ENCODE peak calls at places on chromosomes 2 and 18, in five cellular contexts. K is lower lobe of right lung, O is cardiac muscle cell, E is pancreas, X is vagina. Y is an unnamed sample.

GRCh38 chr2:69933839-69934613 is 19.1 kb downstream of the MXD1 start:
- DNase-seq in K (no peak), O (peak; percentile 95), E (no peak), X (no peak), Y (no peak)

GRCh38 chr2:224946911-224947310 is 95.4 kb downstream of the DOCK10 start:
- DNase-seq in K (no peak), O (peak; percentile 68), E (no peak), X (no peak), Y (no peak)

GRCh38 chr18:59547691-59548182 is 149.5 kb downstream of the CCBE1 start:
- DNase-seq in K (no peak), O (peak; percentile 93), E (no peak), X (no peak), Y (no peak)

GRCh38 chr18:27749189-27749588 is 427.7 kb downstream of the CDH2 start:
- DNase-seq in K (no peak), O (no peak), E (no peak), X (no peak), Y (no peak)

GRCh38 chr2:26017464-26018183 is 16.3 kb upstream of the RAB10 start:
- DNase-seq in K (no peak), O (no peak), E (no peak), X (no peak), Y (no peak)

GRCh38 chr18:74342416-74343043 is 26.9 kb downstream of the C18orf63 start:
- DNase-seq in K (no peak), O (peak; percentile 86), E (no peak), X (no peak), Y (peak; percentile 47)

GRCh38 chr2:211027976-211028375 is 471.6 kb downstream of the CPS1 start:
- DNase-seq in K (no peak), O (no peak), E (no peak), X (no peak), Y (no peak)

GRCh38 chr2:112880696-112881095 is 30.3 kb upstream of the IL37 start:
- DNase-seq in K (no peak), O (peak; percentile 51), E (no peak), X (no peak), Y (no peak)

GRCh38 chr2:235240574-235240973 is 253.3 kb upstream of the AGAP1 start:
- DNase-seq in K (no peak), O (no peak), E (no peak), X (no peak), Y (no peak)

GRCh38 chr2:167833294-167833693 is 414.1 kb downstream of the STK39 start:
- DNase-seq in K (no peak), O (no peak), E (no peak), X (no peak), Y (no peak)

GRCh38 chr18:79404567-79404910 is 8.8 kb downstream of the NFATC1 start:
- DNase-seq in K (peak; percentile 46), O (no peak), E (peak; percentile 11), X (no peak), Y (peak; percentile 48)

GRCh38 chr2:68765739-68766377 is 31.2 kb downstream of the ARHGAP25 start:
- DNase-seq in K (no peak), O (peak; percentile 34), E (no peak), X (no peak), Y (no peak)

GRCh38 chr18:9469700-9470099 is 5.6 kb upstream of the RALBP1 start:
- DNase-seq in K (no peak), O (no peak), E (no peak), X (no peak), Y (no peak)

GRCh38 chr2:144479138-144479537 is 40.8 kb downstream of the ZEB2 start:
- DNase-seq in K (no peak), O (peak; percentile 73), E (no peak), X (no peak), Y (no peak)

GRCh38 chr18:43279015-43279758 is 1.9 kb upstream of the SYT4 start:
- DNase-seq in K (no peak), O (peak; percentile 44), E (no peak), X (no peak), Y (peak; percentile 6)

GRCh38 chr18:23719634-23720201 is 30.5 kb downstream of the LAMA3 start:
- DNase-seq in K (no peak), O (peak; percentile 96), E (no peak), X (no peak), Y (no peak)

GRCh38 chr2:99615247-99615771 is 125.5 kb upstream of the REV1 start:
- DNase-seq in K (no peak), O (no peak), E (no peak), X (no peak), Y (no peak)

GRCh38 chr2:112151275-112151674 is 13.1 kb downstream of the FBLN7 start:
- DNase-seq in K (no peak), O (no peak), E (no peak), X (no peak), Y (no peak)

GRCh38 chr2:72915907-72916742 is 1.2 kb upstream of the EMX1 start:
- DNase-seq in K (no peak), O (peak; percentile 42), E (peak; percentile 78), X (no peak), Y (peak; percentile 52)

DNA sequence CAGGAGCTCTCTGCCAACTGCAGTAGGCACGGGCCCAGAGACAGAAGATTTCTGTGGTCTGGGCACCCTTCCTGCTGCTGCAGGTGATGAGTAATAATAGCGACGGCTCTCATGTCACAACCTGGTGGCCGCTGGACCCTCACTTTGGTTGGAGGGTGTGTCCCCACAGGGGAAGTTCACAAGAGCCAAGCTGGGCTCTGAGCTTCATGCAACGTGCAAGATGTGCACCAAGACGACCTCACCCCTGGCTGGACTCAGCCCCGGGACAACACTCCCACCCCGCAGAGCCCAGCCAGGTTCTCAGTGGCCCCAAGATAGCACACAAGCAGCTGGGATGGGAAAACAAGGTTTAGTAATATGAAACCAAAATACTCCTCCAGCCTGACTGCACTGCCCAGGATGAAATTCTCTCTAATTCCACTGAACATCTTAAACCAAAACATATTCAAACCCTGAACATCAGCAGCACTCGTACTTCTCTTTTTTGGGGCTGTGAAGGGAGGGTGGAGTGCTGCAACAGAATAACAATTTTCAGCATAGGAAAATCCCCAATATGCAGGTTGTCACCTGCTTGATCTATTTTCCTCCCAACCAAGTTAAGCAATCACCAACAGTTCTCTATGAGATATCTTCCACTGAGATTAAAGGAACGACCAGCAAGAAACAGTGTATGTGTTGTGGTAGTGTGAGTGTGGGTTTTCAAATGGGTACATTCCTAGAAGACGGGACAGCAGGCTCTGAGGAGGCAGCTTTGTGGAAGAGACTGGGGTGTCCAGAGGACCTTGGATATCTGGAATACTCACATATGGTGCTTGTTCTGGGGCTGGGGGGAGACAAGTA is 26.5 kb downstream of the BCL2 start:
- DNase-seq in K (no peak), O (no peak), E (no peak), X (no peak), Y (peak; percentile 14)
- H3K4me1 ChIP-seq in K (peaks cover 23% of the 10 kb centered on the region), O (peaks cover 18% of the 10 kb centered on the region), E (no peaks in the 10 kb centered on the region), X (peaks cover 43% of the 10 kb centered on the region), Y (peaks cover 52% of the 10 kb centered on the region)

GRCh38 chr2:95320344-95320712 is 23.2 kb downstream of the KCNIP3 start:
- DNase-seq in K (no peak), O (no peak), E (peak; percentile 8), X (no peak), Y (no peak)
- H3K9me3 ChIP-seq in K (no peaks in the 10 kb centered on the region), O (no peaks in the 10 kb centered on the region), E (no peaks in the 10 kb centered on the region), X (no peaks in the 10 kb centered on the region), Y (no peaks in the 10 kb centered on the region)

GRCh38 chr18:77107218-77107815 is 25.3 kb downstream of the MBP start:
- DNase-seq in K (no peak), O (peak; percentile 53), E (no peak), X (no peak), Y (no peak)
- H3K4me1 ChIP-seq in K (peaks cover 92% of the 10 kb centered on the region), O (peaks cover 20% of the 10 kb centered on the region), E (no peaks in the 10 kb centered on the region), X (peaks cover 79% of the 10 kb centered on the region), Y (peaks cover 80% of the 10 kb centered on the region)

GRCh38 chr2:35510641-35511040 is 844.9 kb upstream of the CRIM1 start:
- DNase-seq in K (no peak), O (peak; percentile 3), E (no peak), X (no peak), Y (no peak)
- H3K9me3 ChIP-seq in K (peaks cover 5% of the 10 kb centered on the region), O (no peaks in the 10 kb centered on the region), E (no peaks in the 10 kb centered on the region), X (no peaks in the 10 kb centered on the region), Y (no peaks in the 10 kb centered on the region)

DNA sequence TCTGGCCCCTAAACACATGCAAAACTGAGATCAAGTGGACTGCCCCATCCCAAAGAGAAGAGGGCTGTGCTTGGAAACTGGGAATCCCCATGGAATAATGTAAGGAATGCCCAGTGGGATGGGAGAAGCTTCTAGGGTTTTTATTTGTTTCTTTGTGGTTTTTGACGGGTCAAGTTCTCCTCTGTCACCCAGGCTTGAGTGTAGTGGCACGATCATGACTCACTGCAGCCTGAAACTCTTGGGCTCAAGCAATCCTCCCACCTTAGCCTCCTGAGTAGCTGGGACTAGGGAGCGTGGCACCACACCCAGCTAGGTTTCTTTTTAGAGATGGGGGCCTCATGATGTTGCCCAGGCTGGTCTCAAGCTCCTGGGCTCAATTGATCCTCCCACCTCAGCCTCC is 101.7 kb upstream of the ZSWIM2 start:
- DNase-seq in K (no peak), O (no peak), E (no peak), X (no peak), Y (no peak)
- H3K4me1 ChIP-seq in K (no peaks in the 10 kb centered on the region), O (no peaks in the 10 kb centered on the region), E (no peaks in the 10 kb centered on the region), X (no peaks in the 10 kb centered on the region), Y (no peaks in the 10 kb centered on the region)

GRCh38 chr2:10574911-10575310 is 114.9 kb downstream of the NOL10 start:
- DNase-seq in K (no peak), O (no peak), E (no peak), X (no peak), Y (no peak)
- H3K9me3 ChIP-seq in K (no peaks in the 10 kb centered on the region), O (no peaks in the 10 kb centered on the region), E (no peaks in the 10 kb centered on the region), X (no peaks in the 10 kb centered on the region), Y (no peaks in the 10 kb centered on the region)

GRCh38 chr2:101744832-101745231 is 47.3 kb downstream of the MAP4K4 start:
- DNase-seq in K (no peak), O (no peak), E (no peak), X (no peak), Y (no peak)
- H3K4me1 ChIP-seq in K (peaks cover 53% of the 10 kb centered on the region), O (peaks cover 49% of the 10 kb centered on the region), E (peaks cover 28% of the 10 kb centered on the region), X (peaks cover 73% of the 10 kb centered on the region), Y (peaks cover 46% of the 10 kb centered on the region)

GRCh38 chr2:170121689-170122088 is 56.3 kb upstream of the MYO3B start:
- DNase-seq in K (no peak), O (no peak), E (no peak), X (no peak), Y (no peak)
- H3K9me3 ChIP-seq in K (no peaks in the 10 kb centered on the region), O (no peaks in the 10 kb centered on the region), E (no peaks in the 10 kb centered on the region), X (no peaks in the 10 kb centered on the region), Y (no peaks in the 10 kb centered on the region)

DNA sequence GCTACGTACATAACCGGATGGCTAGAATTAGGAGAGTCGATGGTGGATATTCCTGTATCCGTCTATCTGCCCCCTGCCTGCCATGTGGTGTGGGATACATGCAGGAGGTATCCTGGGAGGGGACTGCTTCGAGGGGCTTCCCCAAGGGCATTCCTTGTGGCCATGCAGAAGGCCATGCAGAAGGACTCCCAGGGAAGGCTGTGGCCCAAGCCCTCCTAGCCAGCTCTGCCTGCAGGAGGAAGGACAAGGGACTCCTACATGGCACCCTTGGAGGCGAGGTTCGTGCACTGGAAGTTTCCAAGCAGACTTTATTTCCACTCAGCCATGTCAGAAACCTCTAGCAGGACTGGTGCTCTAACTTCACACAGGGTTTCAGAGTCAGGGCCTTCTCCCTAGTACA is 136.1 kb downstream of the KLHL29 start:
- DNase-seq in K (no peak), O (no peak), E (no peak), X (no peak), Y (no peak)
- H3K4me1 ChIP-seq in K (peaks cover 13% of the 10 kb centered on the region), O (peaks cover 6% of the 10 kb centered on the region), E (no peaks in the 10 kb centered on the region), X (peaks cover 53% of the 10 kb centered on the region), Y (peaks cover under 1% of the 10 kb centered on the region)